ENCODE peak calls at places on chromosome 4, in seven cellular contexts. G, T, B, J, S, D and L are unnamed samples.

GRCh38 chr4:47862297-47862696 is 24.4 kb upstream of the CORIN start:
- DNase-seq in T (no peak), B (no peak), S (peak), G (no peak), D (no peak), J (no peak), L (no peak)

GRCh38 chr4:77699731-77700210 is 94.2 kb downstream of the CXCL13 start:
- DNase-seq in T (peak), J (no peak), D (no peak), G (no peak), B (no peak), S (no peak), L (no peak)

GRCh38 chr4:7426525-7427171 is 8.1 kb downstream of the PSAPL1 start:
- DNase-seq in G (no peak), S (peak), J (no peak), D (no peak), T (no peak), B (peak), L (no peak)

GRCh38 chr4:26736621-26737020 is 124.0 kb upstream of the STIM2 start:
- DNase-seq in D (no peak), S (peak), T (no peak), J (no peak), G (no peak), B (no peak), L (no peak)

GRCh38 chr4:151192556-151193235 is 84.3 kb upstream of the PRSS48 start:
- DNase-seq in T (no peak), S (no peak), B (no peak), D (no peak), J (no peak), G (no peak), L (no peak)

GRCh38 chr4:137656661-137657060 is 124.4 kb upstream of the PCDH18 start:
- DNase-seq in D (no peak), B (no peak), J (no peak), T (no peak), S (no peak), G (no peak), L (no peak)

GRCh38 chr4:169225058-169225751 is 45.6 kb downstream of the SH3RF1 start:
- DNase-seq in B (no peak), S (peak), J (peak), D (no peak), T (no peak), G (no peak), L (no peak)

GRCh38 chr4:76624271-76624681 is 189.2 kb downstream of the SHROOM3 start:
- DNase-seq in B (no peak), D (no peak), G (peak), J (no peak), S (peak), T (no peak), L (no peak)

GRCh38 chr4:174398728-174399127 is 115.0 kb downstream of the CEP44 start:
- DNase-seq in T (no peak), G (no peak), S (no peak), B (no peak), J (no peak), D (no peak), L (no peak)

GRCh38 chr4:8745828-8746225 is 125.8 kb downstream of the HMX1 start:
- DNase-seq in J (no peak), T (no peak), B (no peak), D (no peak), G (no peak), S (peak), L (no peak)

GRCh38 chr4:44446801-44447562 is 1.6 kb downstream of the KCTD8 start:
- DNase-seq in T (peak), B (peak), G (no peak), J (no peak), S (peak), D (peak), L (peak)

GRCh38 chr4:25065901-25066610 is 35.3 kb upstream of the LGI2 start:
- DNase-seq in T (no peak), S (no peak), D (no peak), B (no peak), J (no peak), G (no peak), L (no peak)

GRCh38 chr4:13309751-13310150 is 174.4 kb downstream of the RAB28 start:
- DNase-seq in D (no peak), T (no peak), S (no peak), G (no peak), J (no peak), B (no peak), L (no peak)

GRCh38 chr4:85783483-85783882 is 308.5 kb downstream of the ARHGAP24 start:
- DNase-seq in T (no peak), B (no peak), D (no peak), J (peak), G (no peak), S (no peak), L (no peak)

GRCh38 chr4:87045659-87046058 is 110.8 kb downstream of the AFF1 start:
- DNase-seq in G (no peak), D (no peak), J (no peak), B (no peak), T (no peak), S (no peak), L (no peak)

GRCh38 chr4:164956766-164957643 is 20.5 kb downstream of the TRIM61 start:
- DNase-seq in T (peak), G (peak), D (peak), J (peak), S (peak), B (peak), L (peak)

GRCh38 chr4:17283832-17284231 is 228.1 kb downstream of the QDPR start:
- DNase-seq in G (no peak), J (no peak), T (no peak), B (peak), D (no peak), S (no peak), L (no peak)

GRCh38 chr4:17276821-17277220 is 235.1 kb downstream of the QDPR start:
- DNase-seq in G (no peak), S (peak), D (no peak), J (no peak), B (no peak), T (no peak), L (no peak)

GRCh38 chr4:17283251-17283650 is 228.6 kb downstream of the QDPR start:
- DNase-seq in T (no peak), D (no peak), B (no peak), G (no peak), J (no peak), S (no peak), L (no peak)

GRCh38 chr4:17284323-17285175 is 227.3 kb downstream of the QDPR start:
- DNase-seq in D (no peak), T (no peak), G (no peak), J (no peak), B (no peak), S (no peak), L (no peak)

GRCh38 chr4:17280266-17280665 is 231.6 kb downstream of the QDPR start:
- DNase-seq in B (no peak), G (no peak), S (no peak), T (no peak), J (no peak), D (no peak), L (no peak)
- TF ChIP-seq CTCF in B (no peak), G (no peak), S (no peak), T (no peak), J (no peak), D (no peak), L (no peak)

GRCh38 chr4:67288964-67289363 is 256.3 kb downstream of the CENPC start:
- DNase-seq in S (no peak), J (peak), G (no peak), T (peak), B (no peak), D (peak), L (peak)
- TF ChIP-seq CTCF in S (no peak), J (peak), G (no peak), T (peak), B (no peak), D (peak), L (peak)

GRCh38 chr4:2930821-2931764 is 32.1 kb downstream of the NOP14 start:
- DNase-seq in J (no peak), T (no peak), S (peak), G (no peak), D (no peak), B (peak), L (no peak)
- TF ChIP-seq CTCF in J (peak), T (no peak), S (no peak), G (no peak), D (peak), B (no peak), L (peak)

GRCh38 chr4:103097112-103097511 is 2.5 kb downstream of the BDH2 start:
- DNase-seq in D (no peak), T (no peak), G (no peak), S (no peak), J (no peak), B (no peak), L (no peak)

GRCh38 chr4:103092245-103092644 is 7.4 kb downstream of the BDH2 start:
- DNase-seq in T (no peak), S (no peak), B (no peak), G (no peak), D (no peak), J (no peak), L (no peak)

GRCh38 chr4:103086565-103086964 is 10.0 kb upstream of the SLC9B2 start:
- DNase-seq in J (no peak), B (no peak), D (no peak), G (no peak), T (no peak), S (no peak), L (no peak)

GRCh38 chr4:103095080-103095479 is 4.6 kb downstream of the BDH2 start:
- DNase-seq in B (no peak), G (no peak), T (no peak), S (no peak), J (no peak), D (no peak), L (no peak)

GRCh38 chr4:103091601-103092223 is 7.9 kb downstream of the BDH2 start:
- DNase-seq in S (no peak), B (no peak), T (peak), G (no peak), J (peak), D (peak), L (peak)
- TF ChIP-seq CTCF in S (peak), B (no peak), T (peak), G (peak), J (peak), D (peak), L (peak)